ENCODE peak calls at places on chromosomes 6 and 20, in eight cellular contexts. One of them, this sample, is unnamed.
A peak's percentile ranks its signal among the peaks of the same experiment; 100 is the strongest.

GRCh38 chr6:4805553-4806307 is 29.5 kb downstream of the CDYL start:
- DNase-seq in stomach: peak; percentile 71
- DNase-seq in lower leg skin: no peak
- DNase-seq in H1: no peak
- DNase-seq in colonic mucosa: peak; percentile 80
- DNase-seq in MM.1S: no peak
- DNase-seq in left lung: peak; percentile 49
- DNase-seq in neural progenitor cell: peak; percentile 79
- DNase-seq in this sample: peak; percentile 36

GRCh38 chr6:89559487-89559886 is 79.1 kb downstream of the LYRM2 start:
- DNase-seq in stomach: no peak
- DNase-seq in lower leg skin: no peak
- DNase-seq in H1: no peak
- DNase-seq in colonic mucosa: no peak
- DNase-seq in MM.1S: no peak
- DNase-seq in left lung: no peak
- DNase-seq in neural progenitor cell: peak; percentile 30
- DNase-seq in this sample: no peak

GRCh38 chr6:42963855-42964605 is 3.5 kb downstream of the GNMT start:
- DNase-seq in stomach: no peak
- DNase-seq in lower leg skin: no peak
- DNase-seq in H1: peak; percentile 64
- DNase-seq in colonic mucosa: peak; percentile 35
- DNase-seq in MM.1S: peak; percentile 31
- DNase-seq in left lung: no peak
- DNase-seq in neural progenitor cell: peak; percentile 84
- DNase-seq in this sample: peak; percentile 61

GRCh38 chr6:160036790-160037206 is 67.9 kb downstream of the IGF2R start:
- DNase-seq in stomach: no peak
- DNase-seq in lower leg skin: no peak
- DNase-seq in H1: no peak
- DNase-seq in colonic mucosa: no peak
- DNase-seq in MM.1S: no peak
- DNase-seq in left lung: no peak
- DNase-seq in neural progenitor cell: no peak
- DNase-seq in this sample: peak; percentile 98

GRCh38 chr6:19731286-19731685 is 105.9 kb upstream of the ID4 start:
- DNase-seq in stomach: no peak
- DNase-seq in lower leg skin: no peak
- DNase-seq in H1: no peak
- DNase-seq in colonic mucosa: no peak
- DNase-seq in MM.1S: no peak
- DNase-seq in left lung: no peak
- DNase-seq in neural progenitor cell: no peak
- DNase-seq in this sample: peak; percentile 90

GRCh38 chr6:142374965-142375733 is 73.3 kb downstream of the ADGRG6 start:
- DNase-seq in stomach: no peak
- DNase-seq in lower leg skin: no peak
- DNase-seq in H1: no peak
- DNase-seq in colonic mucosa: no peak
- DNase-seq in MM.1S: no peak
- DNase-seq in left lung: no peak
- DNase-seq in neural progenitor cell: no peak
- DNase-seq in this sample: peak; percentile 49

GRCh38 chr20:9093203-9093962 is 24.5 kb downstream of the PLCB4 start:
- DNase-seq in stomach: no peak
- DNase-seq in lower leg skin: no peak
- DNase-seq in H1: no peak
- DNase-seq in colonic mucosa: no peak
- DNase-seq in MM.1S: no peak
- DNase-seq in left lung: no peak
- DNase-seq in neural progenitor cell: no peak
- DNase-seq in this sample: peak; percentile 20

GRCh38 chr20:40945754-40946451 is 82.7 kb upstream of the TOP1 start:
- DNase-seq in stomach: peak; percentile 48
- DNase-seq in lower leg skin: no peak
- DNase-seq in H1: peak; percentile 36
- DNase-seq in colonic mucosa: peak; percentile 38
- DNase-seq in MM.1S: no peak
- DNase-seq in left lung: peak; percentile 53
- DNase-seq in neural progenitor cell: peak; percentile 87
- DNase-seq in this sample: peak; percentile 55

GRCh38 chr6:3759656-3760245 is 8.2 kb upstream of the PXDC1 start:
- DNase-seq in stomach: no peak
- DNase-seq in lower leg skin: peak; percentile 9
- DNase-seq in H1: no peak
- DNase-seq in colonic mucosa: no peak
- DNase-seq in MM.1S: no peak
- DNase-seq in left lung: no peak
- DNase-seq in neural progenitor cell: no peak
- DNase-seq in this sample: peak; percentile 88

GRCh38 chr6:88008821-88009220 is 38.8 kb upstream of the SPACA1 start:
- DNase-seq in stomach: no peak
- DNase-seq in lower leg skin: no peak
- DNase-seq in H1: no peak
- DNase-seq in colonic mucosa: no peak
- DNase-seq in MM.1S: no peak
- DNase-seq in left lung: no peak
- DNase-seq in neural progenitor cell: no peak
- DNase-seq in this sample: peak; percentile 34

GRCh38 chr6:143823463-143824006 is 19.6 kb upstream of the LTV1 start:
- DNase-seq in stomach: no peak
- DNase-seq in lower leg skin: no peak
- DNase-seq in H1: no peak
- DNase-seq in colonic mucosa: no peak
- DNase-seq in MM.1S: no peak
- DNase-seq in left lung: no peak
- DNase-seq in neural progenitor cell: no peak
- DNase-seq in this sample: peak; percentile 32

GRCh38 chr20:15613530-15613929 is 959.7 kb downstream of the KIF16B start:
- DNase-seq in stomach: peak; percentile 83
- DNase-seq in lower leg skin: no peak
- DNase-seq in H1: no peak
- DNase-seq in colonic mucosa: no peak
- DNase-seq in MM.1S: no peak
- DNase-seq in left lung: no peak
- DNase-seq in neural progenitor cell: no peak
- DNase-seq in this sample: no peak

GRCh38 chr6:166618866-166619761 is 7.9 kb downstream of the RPS6KA2 start:
- DNase-seq in stomach: no peak
- DNase-seq in lower leg skin: peak; percentile 65
- DNase-seq in H1: no peak
- DNase-seq in colonic mucosa: peak; percentile 11
- DNase-seq in MM.1S: no peak
- DNase-seq in left lung: no peak
- DNase-seq in neural progenitor cell: no peak
- DNase-seq in this sample: peak; percentile 89

GRCh38 chr6:157982297-157982579 is 575 bp downstream of the SYNJ2 start:
- DNase-seq in stomach: peak; percentile 71
- DNase-seq in lower leg skin: peak; percentile 89
- DNase-seq in H1: no peak
- DNase-seq in colonic mucosa: peak; percentile 73
- DNase-seq in MM.1S: peak; percentile 29
- DNase-seq in left lung: no peak
- DNase-seq in neural progenitor cell: peak; percentile 74
- DNase-seq in this sample: peak; percentile 19

GRCh38 chr6:154414021-154414813 is 57.6 kb upstream of the IPCEF1 start:
- DNase-seq in stomach: no peak
- DNase-seq in lower leg skin: no peak
- DNase-seq in H1: no peak
- DNase-seq in colonic mucosa: no peak
- DNase-seq in MM.1S: no peak
- DNase-seq in left lung: no peak
- DNase-seq in neural progenitor cell: no peak
- DNase-seq in this sample: no peak

GRCh38 chr20:36836591-36837329 is 39.2 kb upstream of the TLDC2 start:
- DNase-seq in stomach: peak; percentile 62
- DNase-seq in lower leg skin: no peak
- DNase-seq in H1: peak; percentile 65
- DNase-seq in colonic mucosa: peak; percentile 84
- DNase-seq in MM.1S: peak; percentile 52
- DNase-seq in left lung: peak; percentile 72
- DNase-seq in neural progenitor cell: peak; percentile 81
- DNase-seq in this sample: peak; percentile 71

GRCh38 chr20:10404023-10404628 is 29.9 kb downstream of the MKKS start:
- DNase-seq in stomach: no peak
- DNase-seq in lower leg skin: no peak
- DNase-seq in H1: no peak
- DNase-seq in colonic mucosa: no peak
- DNase-seq in MM.1S: no peak
- DNase-seq in left lung: no peak
- DNase-seq in neural progenitor cell: no peak
- DNase-seq in this sample: no peak

GRCh38 chr20:44961868-44962267 is 1.7 kb upstream of the TOMM34 start:
- DNase-seq in stomach: no peak
- DNase-seq in lower leg skin: no peak
- DNase-seq in H1: no peak
- DNase-seq in colonic mucosa: no peak
- DNase-seq in MM.1S: no peak
- DNase-seq in left lung: no peak
- DNase-seq in neural progenitor cell: no peak
- DNase-seq in this sample: peak; percentile 84

GRCh38 chr6:5995705-5996686 is 10.7 kb downstream of the NRN1 start:
- DNase-seq in stomach: no peak
- DNase-seq in lower leg skin: peak; percentile 96
- DNase-seq in H1: no peak
- DNase-seq in colonic mucosa: peak; percentile 64
- DNase-seq in MM.1S: no peak
- DNase-seq in left lung: peak; percentile 70
- DNase-seq in neural progenitor cell: peak; percentile 91
- DNase-seq in this sample: peak; percentile 85
- TF ChIP-seq CTCF in stomach: peak; percentile 7
- TF ChIP-seq CTCF in lower leg skin: no peak
- TF ChIP-seq CTCF in H1: no peak
- TF ChIP-seq CTCF in colonic mucosa: no peak
- TF ChIP-seq CTCF in MM.1S: no peak
- TF ChIP-seq CTCF in left lung: no peak
- TF ChIP-seq CTCF in neural progenitor cell: peak; percentile 53
- TF ChIP-seq CTCF in this sample: peak; percentile 44

DNA sequence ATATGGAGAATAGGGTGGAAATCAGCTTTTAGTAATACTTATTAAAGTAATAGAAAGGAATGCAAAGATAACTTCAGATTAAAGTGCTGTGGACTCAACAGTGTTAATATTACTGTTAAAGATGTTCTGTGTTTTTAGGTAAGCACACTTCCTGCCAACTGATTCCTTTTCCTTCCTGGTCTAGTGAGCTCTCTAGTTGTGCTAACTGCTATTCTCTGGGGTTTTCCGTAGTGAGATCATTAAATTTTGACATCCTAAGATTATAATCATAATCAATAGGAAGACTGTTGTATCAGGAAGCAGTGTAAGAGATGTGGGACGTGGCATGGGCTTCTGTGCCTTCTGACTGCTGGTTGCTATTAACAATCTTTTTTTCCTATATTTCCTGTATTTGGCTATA is 1.2 kb upstream of the TMEM217 start:
- DNase-seq in stomach: no peak
- DNase-seq in lower leg skin: no peak
- DNase-seq in H1: no peak
- DNase-seq in colonic mucosa: no peak
- DNase-seq in MM.1S: no peak
- DNase-seq in left lung: no peak
- DNase-seq in neural progenitor cell: no peak
- DNase-seq in this sample: no peak
- H3K4me3 ChIP-seq in stomach: no peak overlapping the region
- H3K4me3 ChIP-seq in lower leg skin: no peak overlapping the region
- H3K4me3 ChIP-seq in H1: peak overlapping the region; percentile 94
- H3K4me3 ChIP-seq in colonic mucosa: no peak overlapping the region
- H3K4me3 ChIP-seq in MM.1S: no peak overlapping the region
- H3K4me3 ChIP-seq in left lung: peak overlapping the region; percentile 70
- H3K4me3 ChIP-seq in neural progenitor cell: no peak overlapping the region
- H3K4me3 ChIP-seq in this sample: no peak overlapping the region

GRCh38 chr20:20820104-20820503 is 107.7 kb upstream of the RALGAPA2 start:
- DNase-seq in stomach: peak; percentile 37
- DNase-seq in lower leg skin: no peak
- DNase-seq in H1: no peak
- DNase-seq in colonic mucosa: no peak
- DNase-seq in MM.1S: no peak
- DNase-seq in left lung: no peak
- DNase-seq in neural progenitor cell: peak; percentile 66
- DNase-seq in this sample: peak; percentile 5
- TF ChIP-seq CTCF in stomach: peak; percentile 23
- TF ChIP-seq CTCF in lower leg skin: no peak
- TF ChIP-seq CTCF in H1: peak; percentile 42
- TF ChIP-seq CTCF in colonic mucosa: peak; percentile 16
- TF ChIP-seq CTCF in MM.1S: peak; percentile 20
- TF ChIP-seq CTCF in left lung: peak; percentile 34
- TF ChIP-seq CTCF in neural progenitor cell: peak; percentile 64
- TF ChIP-seq CTCF in this sample: peak; percentile 32

DNA sequence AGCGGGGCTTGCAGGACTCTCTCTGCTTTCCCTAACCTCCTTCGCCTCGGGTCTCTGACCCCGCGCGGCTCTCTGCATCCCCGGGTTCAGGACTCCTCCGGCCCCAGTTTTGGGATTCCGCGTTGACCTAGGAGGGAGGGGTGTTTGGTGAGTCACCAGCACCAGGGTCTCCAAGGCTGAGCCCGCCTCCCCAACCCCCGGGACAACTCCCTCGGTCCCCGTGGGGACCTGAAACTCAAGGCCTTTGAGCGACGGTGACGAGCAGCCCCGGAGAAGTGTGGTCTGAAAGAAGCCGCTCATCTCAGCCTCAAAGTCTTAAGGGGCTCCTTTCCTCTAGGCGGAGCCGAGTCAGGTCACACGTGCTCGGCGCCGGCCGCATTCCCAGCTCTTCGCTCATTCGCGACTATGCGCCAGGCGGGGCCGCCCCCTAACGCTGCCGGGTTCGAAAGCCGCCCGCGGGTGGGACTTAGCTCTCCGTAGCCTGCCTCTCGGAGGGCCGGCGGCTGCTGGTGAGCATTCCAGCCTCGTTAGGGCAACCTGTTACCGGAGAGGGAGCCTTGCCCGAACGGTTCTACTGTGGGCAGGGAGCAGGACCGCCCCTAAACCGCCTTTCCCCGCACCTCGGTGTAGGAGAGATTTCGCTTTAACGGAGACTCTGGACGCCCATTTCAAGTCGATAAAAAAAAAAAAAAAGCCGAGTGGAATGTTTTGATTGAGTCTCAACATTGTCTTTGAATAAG is 3.0 kb upstream of the PRDM13 start:
- DNase-seq in stomach: no peak
- DNase-seq in lower leg skin: no peak
- DNase-seq in H1: no peak
- DNase-seq in colonic mucosa: no peak
- DNase-seq in MM.1S: no peak
- DNase-seq in left lung: no peak
- DNase-seq in neural progenitor cell: peak; percentile 94
- DNase-seq in this sample: peak; percentile 17
- H3K4me3 ChIP-seq in stomach: peak overlapping the region; percentile 29
- H3K4me3 ChIP-seq in lower leg skin: no peak overlapping the region
- H3K4me3 ChIP-seq in H1: peak overlapping the region; percentile 53
- H3K4me3 ChIP-seq in colonic mucosa: peak overlapping the region; percentile 26
- H3K4me3 ChIP-seq in MM.1S: peak overlapping the region; percentile 63
- H3K4me3 ChIP-seq in left lung: peak overlapping the region; percentile 16
- H3K4me3 ChIP-seq in neural progenitor cell: peak overlapping the region; percentile 31
- H3K4me3 ChIP-seq in this sample: peak overlapping the region; percentile 20

This sample was measured in fibroblast of mammary gland.